ENCODE peak calls at places on chromosomes 13 and 19, in four cellular contexts. B is left lung, F is body of pancreas, J is H9. L is an unnamed sample.

GRCh38 chr19:10748924-10749434 is 31.1 kb downstream of the DNM2 start:
- DNase-seq in B (peak), F (peak), J (no peak), L (no peak)

GRCh38 chr19:13428352-13428751 is 77.9 kb downstream of the CACNA1A start:
- DNase-seq in B (no peak), F (no peak), J (peak), L (no peak)

GRCh38 chr13:111456452-111457230 is 136.2 kb downstream of the TEX29 start:
- DNase-seq in B (no peak), F (no peak), J (no peak), L (no peak)

GRCh38 chr19:32614916-32615315 is 33.9 kb downstream of the PDCD5 start:
- DNase-seq in B (no peak), F (no peak), J (no peak), L (no peak)

GRCh38 chr13:90974249-90974954 is 373.1 kb upstream of the MIR17HG start:
- DNase-seq in B (no peak), F (no peak), J (no peak), L (no peak)

GRCh38 chr13:43227721-43228120 is 204.3 kb downstream of the DNAJC15 start:
- DNase-seq in B (no peak), F (no peak), J (no peak), L (no peak)

GRCh38 chr13:73107459-73107858 is 48.7 kb downstream of the KLF5 start:
- DNase-seq in B (no peak), F (no peak), J (no peak), L (no peak)

GRCh38 chr13:94550030-94550738 is 45.8 kb downstream of the TGDS start:
- DNase-seq in B (no peak), F (no peak), J (no peak), L (no peak)

GRCh38 chr19:47094557-47095517 is 18.7 kb downstream of the ZC3H4 start:
- DNase-seq in B (peak), F (peak), J (no peak), L (no peak)

GRCh38 chr13:42732073-42732472 is 49.3 kb upstream of the FAM216B start:
- DNase-seq in B (no peak), F (no peak), J (no peak), L (no peak)

GRCh38 chr13:48333976-48334375 is 30.4 kb downstream of the RB1 start:
- DNase-seq in B (no peak), F (no peak), J (no peak), L (no peak)

GRCh38 chr13:102930566-102930965 is 84.7 kb downstream of the ERCC5 start:
- DNase-seq in B (no peak), F (no peak), J (no peak), L (no peak)

GRCh38 chr13:110316196-110316595 is 9.1 kb downstream of the COL4A2 start:
- DNase-seq in B (no peak), F (no peak), J (peak), L (no peak)

GRCh38 chr19:1474011-1474764 is 4.8 kb downstream of the C19orf25 start:
- DNase-seq in B (no peak), F (no peak), J (no peak), L (no peak)

GRCh38 chr13:25172303-25172630 is 179 bp upstream of the AMER2 start:
- DNase-seq in B (no peak), F (no peak), J (no peak), L (no peak)

DNA sequence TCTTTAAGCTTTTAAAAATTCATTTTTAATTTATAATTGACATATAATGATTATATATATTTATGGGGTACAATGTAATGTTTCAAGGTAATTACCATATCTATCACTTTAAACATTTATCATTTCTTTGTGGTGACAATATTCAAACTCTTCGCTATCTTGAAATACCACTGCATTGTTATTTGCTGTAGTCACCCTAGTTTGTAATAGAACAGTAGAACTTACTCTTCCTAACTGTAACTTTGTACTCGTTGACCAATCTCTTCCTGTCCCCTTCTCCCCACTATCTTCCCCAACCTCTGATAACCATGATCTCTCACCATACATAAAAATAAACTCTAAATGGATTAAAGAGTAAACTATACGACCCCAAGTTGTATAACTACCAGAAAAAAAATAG is 20.4 kb downstream of the COG6 start:
- DNase-seq in B (no peak), F (no peak), J (no peak), L (no peak)
- TF ChIP-seq CTCF in B (no peak), F (no peak), J (no peak), L (no peak)

GRCh38 chr13:57627663-57628062 is 3.9 kb upstream of the PCDH17 start:
- DNase-seq in B (no peak), F (no peak), J (no peak), L (no peak)
- TF ChIP-seq CTCF in B (peak), F (peak), J (peak), L (peak)

GRCh38 chr19:42697884-42698283 is 42.4 kb downstream of the PSG3 start:
- DNase-seq in B (no peak), F (no peak), J (no peak), L (no peak)

GRCh38 chr19:42695811-42696503 is 44.3 kb downstream of the PSG3 start:
- DNase-seq in B (no peak), F (no peak), J (no peak), L (no peak)

GRCh38 chr19:42693760-42694350 is 46.4 kb downstream of the PSG3 start:
- DNase-seq in B (no peak), F (peak), J (no peak), L (no peak)
- TF ChIP-seq CTCF in B (no peak), F (peak), J (peak), L (no peak)

GRCh38 chr19:17764348-17764747 is 13.1 kb downstream of the FCHO1 start:
- DNase-seq in B (no peak), F (no peak), J (no peak), L (no peak)

GRCh38 chr19:17767559-17767958 is 16.3 kb downstream of the FCHO1 start:
- DNase-seq in B (no peak), F (no peak), J (no peak), L (no peak)

GRCh38 chr19:17762505-17763229 is 11.4 kb downstream of the FCHO1 start:
- DNase-seq in B (no peak), F (no peak), J (peak), L (peak)

GRCh38 chr19:17765069-17765618 is 13.9 kb downstream of the FCHO1 start:
- DNase-seq in B (peak), F (no peak), J (no peak), L (peak)

GRCh38 chr19:17766543-17767131 is 15.4 kb downstream of the FCHO1 start:
- DNase-seq in B (peak), F (peak), J (peak), L (peak)
- TF ChIP-seq CTCF in B (peak), F (peak), J (peak), L (peak)

GRCh38 chr19:49802836-49803528 is 10.1 kb downstream of the FUZ start:
- DNase-seq in B (no peak), F (peak), J (peak), L (no peak)

GRCh38 chr19:49801401-49801888 is 11.6 kb downstream of the FUZ start:
- DNase-seq in B (no peak), F (no peak), J (no peak), L (no peak)

GRCh38 chr19:49803529-49803856 is 9.6 kb downstream of the FUZ start:
- DNase-seq in B (no peak), F (no peak), J (no peak), L (no peak)

GRCh38 chr19:49800771-49801170 is 12.3 kb downstream of the FUZ start:
- DNase-seq in B (no peak), F (no peak), J (no peak), L (no peak)

GRCh38 chr19:49801966-49802661 is 11.0 kb downstream of the FUZ start:
- DNase-seq in B (peak), F (peak), J (peak), L (no peak)
- TF ChIP-seq CTCF in B (no peak), F (peak), J (peak), L (no peak)